ENCODE peak calls at places on chromosomes 5 and 9, in five cellular contexts. A, R, P, L and Z are unnamed samples.

GRCh38 chr5:133341296-133341695 is 271.0 kb downstream of the FSTL4 start:
- DNase-seq in P (no peak), L (no peak), A (no peak), R (no peak), Z (no peak)

GRCh38 chr5:124951676-124952075 is 205.2 kb upstream of the ZNF608 start:
- DNase-seq in A (no peak), L (no peak), P (no peak), R (no peak), Z (no peak)

GRCh38 chr5:121572061-121572460 is 279.6 kb upstream of the FTMT start:
- DNase-seq in A (no peak), L (no peak), P (no peak), R (no peak), Z (no peak)

GRCh38 chr5:59548807-59549357 is 344.6 kb downstream of the PDE4D start:
- DNase-seq in R (no peak), L (peak; percentile 37), A (no peak), P (no peak), Z (no peak)

GRCh38 chr9:131579789-131580211 is 34.5 kb downstream of the PRRT1B start:
- DNase-seq in A (no peak), L (no peak), R (no peak), P (peak; percentile 62), Z (no peak)

GRCh38 chr5:112689510-112689909 is 48.2 kb upstream of the APC start:
- DNase-seq in R (no peak), P (no peak), L (no peak), A (no peak), Z (no peak)

GRCh38 chr5:124394700-124395099 is 351.7 kb downstream of the ZNF608 start:
- DNase-seq in L (no peak), A (no peak), R (no peak), P (no peak), Z (no peak)

GRCh38 chr9:35277649-35278359 is 116.0 kb downstream of the UNC13B start:
- DNase-seq in P (no peak), L (peak; percentile 61), R (no peak), A (no peak), Z (no peak)

GRCh38 chr5:128021411-128021810 is 62.2 kb upstream of the SLC12A2 start:
- DNase-seq in P (no peak), R (no peak), A (no peak), L (no peak), Z (no peak)

GRCh38 chr9:118023649-118024048 is 319.4 kb downstream of the TLR4 start:
- DNase-seq in R (no peak), L (peak; percentile 7), A (no peak), P (no peak), Z (no peak)

GRCh38 chr5:144209421-144209820 is 38.7 kb downstream of the KCTD16 start:
- DNase-seq in P (no peak), L (no peak), A (no peak), R (no peak), Z (no peak)

GRCh38 chr5:11564716-11565115 is 339.5 kb downstream of the CTNND2 start:
- DNase-seq in L (no peak), P (no peak), A (no peak), R (no peak), Z (no peak)

GRCh38 chr9:96185518-96186156 is 116.3 kb downstream of the HSD17B3 start:
- DNase-seq in P (no peak), A (no peak), R (no peak), L (no peak), Z (no peak)

GRCh38 chr9:34289159-34289558 is 39.9 kb downstream of the KIF24 start:
- DNase-seq in L (no peak), P (no peak), R (no peak), A (no peak), Z (no peak)

GRCh38 chr9:134455951-134456739 is 129.9 kb downstream of the RXRA start:
- DNase-seq in R (peak; percentile 85), A (no peak), L (peak; percentile 73), P (peak; percentile 89), Z (peak; percentile 87)

GRCh38 chr5:171308453-171309275 is at the start of gene TLX3:
- DNase-seq in L (peak; percentile 24), R (no peak), P (no peak), A (no peak), Z (no peak)

GRCh38 chr5:949275-949543 is 56.5 kb downstream of the TRIP13 start:
- DNase-seq in L (no peak), A (no peak), P (no peak), R (no peak), Z (no peak)

GRCh38 chr9:91116226-91116625 is 245.5 kb downstream of the AUH start:
- DNase-seq in A (no peak), R (no peak), L (no peak), P (no peak), Z (no peak)

GRCh38 chr5:102720954-102721353 is 34.2 kb upstream of the PAM start:
- DNase-seq in P (no peak), R (no peak), L (no peak), A (no peak), Z (no peak)

GRCh38 chr5:142614054-142614453 is 71.8 kb downstream of the FGF1 start:
- DNase-seq in P (no peak), L (peak; percentile 56), A (no peak), R (no peak), Z (no peak)

GRCh38 chr5:132653716-132654115 is 4.3 kb upstream of the IL13 start:
- DNase-seq in A (no peak), R (no peak), L (no peak), P (no peak), Z (no peak)

GRCh38 chr5:93017854-93018253 is 563.2 kb downstream of the NR2F1-AS1 start:
- DNase-seq in P (no peak), A (no peak), L (peak; percentile 90), R (no peak), Z (no peak)

GRCh38 chr9:132160802-132161742 is 786 bp upstream of the NTNG2 start:
- DNase-seq in L (peak; percentile 57), A (peak; percentile 35), R (peak; percentile 29), P (peak; percentile 85), Z (no peak)

GRCh38 chr5:81835813-81836458 is 85.0 kb upstream of the SSBP2 start:
- DNase-seq in P (no peak), A (no peak), R (no peak), L (no peak), Z (no peak)

GRCh38 chr5:134536876-134537275 is 11.4 kb downstream of the JADE2 start:
- DNase-seq in R (no peak), P (no peak), A (no peak), L (no peak), Z (no peak)

GRCh38 chr5:134070979-134071849 is 43.3 kb upstream of the TCF7 start:
- DNase-seq in A (peak; percentile 27), P (peak; percentile 80), R (no peak), L (no peak), Z (no peak)

GRCh38 chr5:60161340-60161934 is 267.9 kb upstream of the PDE4D start:
- DNase-seq in L (peak; percentile 11), A (no peak), P (no peak), R (no peak), Z (no peak)

GRCh38 chr9:96006961-96007360 is 131.5 kb downstream of the ERCC6L2 start:
- DNase-seq in A (no peak), L (no peak), P (no peak), R (no peak), Z (no peak)

GRCh38 chr5:67350600-67351315 is 154.2 kb upstream of the CD180 start:
- DNase-seq in P (peak; percentile 59), R (no peak), L (no peak), A (no peak), Z (no peak)

GRCh38 chr5:104611419-104611818 is 1048.8 kb upstream of the NUDT12 start:
- DNase-seq in R (no peak), P (no peak), A (no peak), L (no peak), Z (no peak)

GRCh38 chr5:95718738-95719137 is 12.4 kb upstream of the RHOBTB3 start:
- DNase-seq in R (no peak), P (no peak), A (no peak), L (no peak), Z (no peak)
- H3K27ac ChIP-seq in R (no peak overlapping the region), P (no peak overlapping the region), A (no peak overlapping the region), L (no peak overlapping the region), Z (no peak overlapping the region)

GRCh38 chr9:83538890-83539238 is 663 bp upstream of the FRMD3 start:
- DNase-seq in P (no peak), L (no peak), R (no peak), A (no peak), Z (no peak)
- H3K4me3 ChIP-seq in P (peak overlapping the region; percentile 60), L (no peak overlapping the region), R (peak overlapping the region; percentile 85), A (peak overlapping the region; percentile 89), Z (peak overlapping the region; percentile 54)

GRCh38 chr9:37433754-37434435 is 11.4 kb downstream of the GRHPR start:
- DNase-seq in R (no peak), L (no peak), P (no peak), A (peak; percentile 64), Z (no peak)
- H3K36me3 ChIP-seq in R (peaks cover 3% of the 10 kb centered on the region), L (peaks cover 34% of the 10 kb centered on the region), P (peaks cover 96% of the 10 kb centered on the region), A (peaks cover 85% of the 10 kb centered on the region), Z (peaks cover 95% of the 10 kb centered on the region)

GRCh38 chr9:13430717-13431116 is 151.2 kb upstream of the MPDZ start:
- DNase-seq in P (no peak), A (no peak), R (no peak), L (no peak), Z (no peak)
- H3K27ac ChIP-seq in P (no peak overlapping the region), A (no peak overlapping the region), R (no peak overlapping the region), L (no peak overlapping the region), Z (no peak overlapping the region)

GRCh38 chr9:4035809-4036208 is 264.1 kb downstream of the GLIS3 start:
- DNase-seq in R (no peak), P (no peak), L (no peak), A (no peak), Z (no peak)
- H3K4me3 ChIP-seq in R (no peak overlapping the region), P (no peak overlapping the region), L (no peak overlapping the region), A (no peak overlapping the region), Z (no peak overlapping the region)

GRCh38 chr5:29208026-29208425 is 1985.5 kb upstream of the CDH6 start:
- DNase-seq in A (no peak), P (no peak), L (no peak), R (no peak), Z (no peak)
- H3K36me3 ChIP-seq in A (no peaks in the 10 kb centered on the region), P (no peaks in the 10 kb centered on the region), L (no peaks in the 10 kb centered on the region), R (no peaks in the 10 kb centered on the region), Z (no peaks in the 10 kb centered on the region)